ENCODE peak calls at places on chromosomes 1 and 21, in eight cellular contexts. U is AG04450, Z is memory B cell, F is skeletal muscle cell, M is activated B cell treated with CpG ODN at 0.5 μM for 24 hours, R is KBM-7, O is epithelial cell of proximal tubule, L is ureter. T is an unnamed sample.

GRCh38 chr21:46168238-46168637 is 12.9 kb upstream of the FTCD start:
- DNase-seq in U (no peak), Z (no peak), F (no peak), M (peak), R (no peak), O (no peak), L (no peak), T (no peak)

GRCh38 chr1:100362821-100363466 is 10.6 kb downstream of the CDC14A start:
- DNase-seq in U (no peak), Z (no peak), F (no peak), M (no peak), R (no peak), O (no peak), L (no peak), T (peak)

GRCh38 chr1:3928622-3929021 is 28.6 kb upstream of the C1orf174 start:
- DNase-seq in U (no peak), Z (no peak), F (no peak), M (no peak), R (no peak), O (no peak), L (no peak), T (no peak)

GRCh38 chr1:154866257-154866994 is 3.7 kb downstream of the KCNN3 start:
- DNase-seq in U (no peak), Z (no peak), F (no peak), M (no peak), R (no peak), O (no peak), L (no peak), T (no peak)

GRCh38 chr1:63723618-63724017 is 50.2 kb upstream of the ROR1 start:
- DNase-seq in U (no peak), Z (no peak), F (no peak), M (no peak), R (no peak), O (no peak), L (no peak), T (no peak)

GRCh38 chr1:73356485-73356884 is 841.5 kb downstream of the LRRIQ3 start:
- DNase-seq in U (no peak), Z (no peak), F (no peak), M (no peak), R (no peak), O (no peak), L (no peak), T (no peak)

GRCh38 chr21:33434770-33435360 is 31.7 kb downstream of the IFNGR2 start:
- DNase-seq in U (peak), Z (peak), F (peak), M (no peak), R (peak), O (peak), L (no peak), T (peak)

GRCh38 chr1:194535369-194535768 is 1349.0 kb upstream of the B3GALT2 start:
- DNase-seq in U (no peak), Z (no peak), F (no peak), M (no peak), R (peak), O (no peak), L (no peak), T (peak)

GRCh38 chr1:151759241-151759640 is 4.1 kb downstream of the MRPL9 start:
- DNase-seq in U (no peak), Z (no peak), F (no peak), M (no peak), R (no peak), O (no peak), L (no peak), T (no peak)

GRCh38 chr1:44672254-44672955 is 1.9 kb downstream of the TMEM53 start:
- DNase-seq in U (no peak), Z (no peak), F (peak), M (no peak), R (peak), O (no peak), L (no peak), T (peak)

GRCh38 chr1:35935436-35935835 is 4.5 kb downstream of the AGO3 start:
- DNase-seq in U (no peak), Z (no peak), F (peak), M (no peak), R (no peak), O (no peak), L (no peak), T (peak)

GRCh38 chr1:186094170-186094569 is 280.9 kb downstream of the TPR start:
- DNase-seq in U (no peak), Z (no peak), F (no peak), M (no peak), R (no peak), O (peak), L (no peak), T (no peak)

GRCh38 chr1:33161061-33161681 is 20.7 kb downstream of the TRIM62 start:
- DNase-seq in U (no peak), Z (no peak), F (no peak), M (no peak), R (no peak), O (no peak), L (no peak), T (peak)

GRCh38 chr1:184507165-184507564 is 120.3 kb downstream of the C1orf21 start:
- DNase-seq in U (no peak), Z (no peak), F (no peak), M (no peak), R (no peak), O (no peak), L (no peak), T (no peak)

GRCh38 chr21:43209575-43210453 is 41.0 kb downstream of the CRYAA start:
- DNase-seq in U (no peak), Z (no peak), F (peak), M (no peak), R (no peak), O (no peak), L (peak), T (no peak)

GRCh38 chr1:15152318-15153183 is 996 bp upstream of the TMEM51 start:
- DNase-seq in U (peak), Z (no peak), F (no peak), M (no peak), R (peak), O (peak), L (peak), T (peak)

GRCh38 chr1:248810727-248811513 is 14.8 kb downstream of the SH3BP5L start:
- DNase-seq in U (no peak), Z (no peak), F (no peak), M (no peak), R (no peak), O (no peak), L (no peak), T (no peak)

GRCh38 chr21:41774467-41775151 is 7.8 kb upstream of the RIPK4 start:
- DNase-seq in U (no peak), Z (no peak), F (no peak), M (no peak), R (no peak), O (no peak), L (no peak), T (peak)

GRCh38 chr21:44071359-44072104 is 35.7 kb upstream of the PWP2 start:
- DNase-seq in U (no peak), Z (no peak), F (no peak), M (no peak), R (no peak), O (no peak), L (no peak), T (no peak)

GRCh38 chr1:196387766-196388165 is 220.5 kb downstream of the KCNT2 start:
- DNase-seq in U (no peak), Z (no peak), F (no peak), M (no peak), R (no peak), O (no peak), L (no peak), T (no peak)

T was measured in left kidney.